ENCODE peak calls at places on chromosomes 4 and X, in seven cellular contexts. One of them, this sample, is unnamed.

GRCh38 chr4:2799444-2799911 is 6.6 kb downstream of the SH3BP2 start:
- DNase-seq in adrenal gland: peak
- DNase-seq in right atrium auricular region: no peak
- DNase-seq in AG09309: no peak
- DNase-seq in OCI-LY7: no peak
- DNase-seq in progenitor cell of endocrine pancreas: no peak
- DNase-seq in BE2C: peak
- DNase-seq in this sample: no peak

GRCh38 chrX:68183612-68184214 is 249.6 kb downstream of the OPHN1 start:
- DNase-seq in progenitor cell of endocrine pancreas: no peak
- DNase-seq in OCI-LY7: no peak
- DNase-seq in right atrium auricular region: no peak
- DNase-seq in adrenal gland: no peak
- DNase-seq in BE2C: peak
- DNase-seq in AG09309: no peak
- DNase-seq in this sample: peak

GRCh38 chr4:82706349-82707000 is 92.1 kb downstream of the SCD5 start:
- DNase-seq in AG09309: no peak
- DNase-seq in OCI-LY7: no peak
- DNase-seq in right atrium auricular region: no peak
- DNase-seq in progenitor cell of endocrine pancreas: no peak
- DNase-seq in BE2C: no peak
- DNase-seq in adrenal gland: peak
- DNase-seq in this sample: no peak

GRCh38 chr4:71396382-71396781 is 57.6 kb downstream of the SLC4A4 start:
- DNase-seq in right atrium auricular region: no peak
- DNase-seq in AG09309: peak
- DNase-seq in adrenal gland: no peak
- DNase-seq in BE2C: no peak
- DNase-seq in progenitor cell of endocrine pancreas: no peak
- DNase-seq in OCI-LY7: no peak
- DNase-seq in this sample: no peak

GRCh38 chr4:186203391-186203802 is 12.0 kb downstream of the CYP4V2 start:
- DNase-seq in BE2C: no peak
- DNase-seq in OCI-LY7: no peak
- DNase-seq in AG09309: no peak
- DNase-seq in right atrium auricular region: no peak
- DNase-seq in progenitor cell of endocrine pancreas: no peak
- DNase-seq in adrenal gland: no peak
- DNase-seq in this sample: no peak

GRCh38 chrX:10157545-10157944 is 770 bp downstream of the CLCN4 start:
- DNase-seq in adrenal gland: no peak
- DNase-seq in BE2C: no peak
- DNase-seq in OCI-LY7: no peak
- DNase-seq in progenitor cell of endocrine pancreas: no peak
- DNase-seq in right atrium auricular region: no peak
- DNase-seq in AG09309: no peak
- DNase-seq in this sample: no peak

GRCh38 chr4:2064276-2064991 is 5.3 kb downstream of the NAT8L start:
- DNase-seq in BE2C: no peak
- DNase-seq in OCI-LY7: no peak
- DNase-seq in AG09309: no peak
- DNase-seq in progenitor cell of endocrine pancreas: no peak
- DNase-seq in right atrium auricular region: no peak
- DNase-seq in adrenal gland: no peak
- DNase-seq in this sample: no peak

GRCh38 chrX:21374163-21374993 is at the start of gene CNKSR2:
- DNase-seq in progenitor cell of endocrine pancreas: peak
- DNase-seq in right atrium auricular region: no peak
- DNase-seq in OCI-LY7: no peak
- DNase-seq in BE2C: peak
- DNase-seq in AG09309: no peak
- DNase-seq in adrenal gland: peak
- DNase-seq in this sample: peak

GRCh38 chr4:89248879-89249281 is 58.7 kb downstream of the GPRIN3 start:
- DNase-seq in right atrium auricular region: no peak
- DNase-seq in AG09309: no peak
- DNase-seq in progenitor cell of endocrine pancreas: no peak
- DNase-seq in BE2C: peak
- DNase-seq in adrenal gland: no peak
- DNase-seq in OCI-LY7: no peak
- DNase-seq in this sample: no peak

GRCh38 chrX:34900691-34901090 is 41.9 kb upstream of the FAM47B start:
- DNase-seq in OCI-LY7: no peak
- DNase-seq in progenitor cell of endocrine pancreas: no peak
- DNase-seq in BE2C: no peak
- DNase-seq in adrenal gland: no peak
- DNase-seq in right atrium auricular region: no peak
- DNase-seq in AG09309: no peak
- DNase-seq in this sample: no peak

GRCh38 chr4:170736710-170737109 is 647.0 kb upstream of the AADAT start:
- DNase-seq in right atrium auricular region: no peak
- DNase-seq in AG09309: no peak
- DNase-seq in adrenal gland: no peak
- DNase-seq in BE2C: no peak
- DNase-seq in OCI-LY7: no peak
- DNase-seq in progenitor cell of endocrine pancreas: no peak
- DNase-seq in this sample: no peak

GRCh38 chr4:150117094-150117493 is 38.8 kb downstream of the DCLK2 start:
- DNase-seq in BE2C: peak
- DNase-seq in AG09309: no peak
- DNase-seq in OCI-LY7: no peak
- DNase-seq in adrenal gland: no peak
- DNase-seq in right atrium auricular region: no peak
- DNase-seq in progenitor cell of endocrine pancreas: no peak
- DNase-seq in this sample: no peak

GRCh38 chr4:137659431-137659830 is 127.1 kb upstream of the PCDH18 start:
- DNase-seq in OCI-LY7: no peak
- DNase-seq in BE2C: no peak
- DNase-seq in right atrium auricular region: no peak
- DNase-seq in adrenal gland: no peak
- DNase-seq in AG09309: no peak
- DNase-seq in progenitor cell of endocrine pancreas: no peak
- DNase-seq in this sample: no peak

GRCh38 chr4:25818293-25819240 is 44.2 kb downstream of the SEL1L3 start:
- DNase-seq in OCI-LY7: no peak
- DNase-seq in BE2C: no peak
- DNase-seq in progenitor cell of endocrine pancreas: no peak
- DNase-seq in adrenal gland: no peak
- DNase-seq in right atrium auricular region: no peak
- DNase-seq in AG09309: no peak
- DNase-seq in this sample: no peak

GRCh38 chr4:47383829-47384427 is 79.6 kb downstream of the COMMD8 start:
- DNase-seq in progenitor cell of endocrine pancreas: no peak
- DNase-seq in right atrium auricular region: no peak
- DNase-seq in AG09309: no peak
- DNase-seq in BE2C: no peak
- DNase-seq in adrenal gland: no peak
- DNase-seq in OCI-LY7: peak
- DNase-seq in this sample: no peak

GRCh38 chrX:71095971-71096701 is 485 bp downstream of the FOXO4 start:
- DNase-seq in OCI-LY7: no peak
- DNase-seq in progenitor cell of endocrine pancreas: no peak
- DNase-seq in AG09309: no peak
- DNase-seq in BE2C: no peak
- DNase-seq in right atrium auricular region: peak
- DNase-seq in adrenal gland: no peak
- DNase-seq in this sample: no peak

GRCh38 chrX:13334491-13334890 is 14.6 kb upstream of the ATXN3L start:
- DNase-seq in adrenal gland: no peak
- DNase-seq in OCI-LY7: no peak
- DNase-seq in right atrium auricular region: no peak
- DNase-seq in BE2C: no peak
- DNase-seq in progenitor cell of endocrine pancreas: no peak
- DNase-seq in AG09309: no peak
- DNase-seq in this sample: no peak

GRCh38 chr4:40056722-40057539 is at the start of gene N4BP2:
- DNase-seq in right atrium auricular region: peak
- DNase-seq in BE2C: peak
- DNase-seq in AG09309: no peak
- DNase-seq in OCI-LY7: peak
- DNase-seq in adrenal gland: peak
- DNase-seq in progenitor cell of endocrine pancreas: peak
- DNase-seq in this sample: peak

GRCh38 chr4:142728209-142728608 is 117.9 kb downstream of the INPP4B start:
- DNase-seq in OCI-LY7: no peak
- DNase-seq in BE2C: no peak
- DNase-seq in right atrium auricular region: no peak
- DNase-seq in adrenal gland: no peak
- DNase-seq in progenitor cell of endocrine pancreas: no peak
- DNase-seq in AG09309: no peak
- DNase-seq in this sample: no peak

GRCh38 chr4:31458813-31459212 is 738.6 kb downstream of the PCDH7 start:
- DNase-seq in BE2C: no peak
- DNase-seq in OCI-LY7: no peak
- DNase-seq in AG09309: peak
- DNase-seq in progenitor cell of endocrine pancreas: no peak
- DNase-seq in right atrium auricular region: no peak
- DNase-seq in adrenal gland: no peak
- DNase-seq in this sample: no peak

GRCh38 chrX:40278340-40279090 is 180.8 kb upstream of the BCOR start:
- DNase-seq in right atrium auricular region: no peak
- DNase-seq in OCI-LY7: no peak
- DNase-seq in progenitor cell of endocrine pancreas: no peak
- DNase-seq in AG09309: no peak
- DNase-seq in BE2C: no peak
- DNase-seq in adrenal gland: no peak
- DNase-seq in this sample: no peak

GRCh38 chrX:29903365-29903764 is 312.0 kb upstream of the MAGEB2 start:
- DNase-seq in progenitor cell of endocrine pancreas: no peak
- DNase-seq in adrenal gland: no peak
- DNase-seq in BE2C: no peak
- DNase-seq in OCI-LY7: no peak
- DNase-seq in right atrium auricular region: no peak
- DNase-seq in AG09309: no peak
- DNase-seq in this sample: no peak
- TF ChIP-seq CTCF in progenitor cell of endocrine pancreas: peak
- TF ChIP-seq CTCF in adrenal gland: no peak
- TF ChIP-seq CTCF in BE2C: no peak
- TF ChIP-seq CTCF in OCI-LY7: peak
- TF ChIP-seq CTCF in right atrium auricular region: peak
- TF ChIP-seq CTCF in AG09309: peak
- TF ChIP-seq CTCF in this sample: no peak

GRCh38 chr4:43776371-43776770 is 672.2 kb downstream of the KCTD8 start:
- DNase-seq in right atrium auricular region: no peak
- DNase-seq in AG09309: no peak
- DNase-seq in OCI-LY7: peak
- DNase-seq in BE2C: no peak
- DNase-seq in progenitor cell of endocrine pancreas: no peak
- DNase-seq in adrenal gland: no peak
- DNase-seq in this sample: no peak
- TF ChIP-seq CTCF in right atrium auricular region: peak
- TF ChIP-seq CTCF in AG09309: no peak
- TF ChIP-seq CTCF in OCI-LY7: peak
- TF ChIP-seq CTCF in BE2C: no peak
- TF ChIP-seq CTCF in progenitor cell of endocrine pancreas: peak
- TF ChIP-seq CTCF in adrenal gland: no peak
- TF ChIP-seq CTCF in this sample: no peak

GRCh38 chr4:42995343-42995944 is 102.9 kb downstream of the GRXCR1 start:
- DNase-seq in AG09309: no peak
- DNase-seq in right atrium auricular region: no peak
- DNase-seq in adrenal gland: no peak
- DNase-seq in progenitor cell of endocrine pancreas: no peak
- DNase-seq in OCI-LY7: peak
- DNase-seq in BE2C: no peak
- DNase-seq in this sample: peak
- TF ChIP-seq CTCF in AG09309: peak
- TF ChIP-seq CTCF in right atrium auricular region: peak
- TF ChIP-seq CTCF in adrenal gland: no peak
- TF ChIP-seq CTCF in progenitor cell of endocrine pancreas: peak
- TF ChIP-seq CTCF in OCI-LY7: peak
- TF ChIP-seq CTCF in BE2C: peak
- TF ChIP-seq CTCF in this sample: peak

GRCh38 chr4:103075894-103076776 is at the start of gene SLC9B2:
- DNase-seq in adrenal gland: peak
- DNase-seq in OCI-LY7: peak
- DNase-seq in progenitor cell of endocrine pancreas: peak
- DNase-seq in right atrium auricular region: peak
- DNase-seq in AG09309: no peak
- DNase-seq in BE2C: peak
- DNase-seq in this sample: peak
- TF ChIP-seq CTCF in adrenal gland: no peak
- TF ChIP-seq CTCF in OCI-LY7: peak
- TF ChIP-seq CTCF in progenitor cell of endocrine pancreas: no peak
- TF ChIP-seq CTCF in right atrium auricular region: peak
- TF ChIP-seq CTCF in AG09309: no peak
- TF ChIP-seq CTCF in BE2C: no peak
- TF ChIP-seq CTCF in this sample: no peak

DNA sequence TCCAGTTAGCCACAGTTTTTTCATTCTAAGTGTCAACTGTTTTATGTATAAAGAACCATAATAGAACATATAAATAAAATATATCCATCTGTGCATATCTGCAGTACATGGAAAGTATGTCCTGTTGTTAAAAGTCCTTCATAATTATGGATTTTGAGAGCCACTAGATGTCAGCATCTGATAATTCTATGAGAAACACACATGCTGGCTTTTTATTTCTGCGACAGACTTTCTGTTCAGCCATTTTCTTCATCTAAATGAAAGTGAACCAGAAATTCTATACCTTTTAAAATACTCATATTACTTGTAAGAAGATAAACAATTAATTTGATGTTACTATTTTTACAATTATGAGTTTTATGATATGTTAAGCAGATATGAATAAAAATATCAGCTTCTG is 251.4 kb downstream of the GPM6A start:
- DNase-seq in AG09309: peak
- DNase-seq in progenitor cell of endocrine pancreas: no peak
- DNase-seq in adrenal gland: no peak
- DNase-seq in BE2C: no peak
- DNase-seq in OCI-LY7: peak
- DNase-seq in right atrium auricular region: no peak
- DNase-seq in this sample: no peak
- TF ChIP-seq CTCF in AG09309: peak
- TF ChIP-seq CTCF in progenitor cell of endocrine pancreas: no peak
- TF ChIP-seq CTCF in adrenal gland: no peak
- TF ChIP-seq CTCF in BE2C: peak
- TF ChIP-seq CTCF in OCI-LY7: peak
- TF ChIP-seq CTCF in right atrium auricular region: peak
- TF ChIP-seq CTCF in this sample: peak

DNA sequence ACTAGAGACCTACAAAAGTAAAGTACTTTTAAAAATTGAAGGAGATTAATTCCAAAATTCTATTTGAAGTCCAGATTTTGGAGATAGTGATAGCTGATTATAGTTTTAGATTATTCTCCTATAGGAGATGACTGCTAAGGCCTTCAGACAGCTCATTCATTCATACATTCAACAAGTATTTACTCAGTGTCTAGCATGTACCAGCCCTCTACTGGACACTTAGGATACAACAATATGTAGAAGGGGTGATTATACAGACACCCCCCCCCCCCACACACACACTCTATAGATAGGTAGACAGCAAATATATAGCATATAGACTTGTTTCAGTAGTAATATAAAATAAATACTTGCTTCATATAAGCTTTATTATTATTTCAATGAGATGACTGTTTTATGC is 60.4 kb upstream of the TAF9B start:
- DNase-seq in progenitor cell of endocrine pancreas: no peak
- DNase-seq in BE2C: no peak
- DNase-seq in adrenal gland: no peak
- DNase-seq in OCI-LY7: peak
- DNase-seq in right atrium auricular region: no peak
- DNase-seq in AG09309: no peak
- DNase-seq in this sample: no peak
- TF ChIP-seq CTCF in progenitor cell of endocrine pancreas: peak
- TF ChIP-seq CTCF in BE2C: peak
- TF ChIP-seq CTCF in adrenal gland: no peak
- TF ChIP-seq CTCF in OCI-LY7: peak
- TF ChIP-seq CTCF in right atrium auricular region: peak
- TF ChIP-seq CTCF in AG09309: peak
- TF ChIP-seq CTCF in this sample: no peak

This sample was measured in WERI-Rb-1.